ENCODE peak calls at places on chromosomes 3 and 15, in four cellular contexts. One of them, this sample, is unnamed.

GRCh38 chr3:72385172-72385571 is 463.1 kb downstream of the SHQ1 start:
- DNase-seq in IMR-90: no peak
- DNase-seq in CD4-positive, CD25-positive, alpha-beta regulatory T cell: no peak
- DNase-seq in H1: no peak
- DNase-seq in this sample: no peak

GRCh38 chr3:119304201-119304713 is 10.1 kb downstream of the ARHGAP31 start:
- DNase-seq in IMR-90: peak; percentile 73
- DNase-seq in CD4-positive, CD25-positive, alpha-beta regulatory T cell: no peak
- DNase-seq in H1: no peak
- DNase-seq in this sample: peak; percentile 66

GRCh38 chr3:72336821-72337479 is 511.3 kb downstream of the SHQ1 start:
- DNase-seq in IMR-90: peak; percentile 46
- DNase-seq in CD4-positive, CD25-positive, alpha-beta regulatory T cell: no peak
- DNase-seq in H1: peak; percentile 70
- DNase-seq in this sample: no peak

GRCh38 chr3:143600762-143601161 is 247.5 kb downstream of the SLC9A9 start:
- DNase-seq in IMR-90: no peak
- DNase-seq in CD4-positive, CD25-positive, alpha-beta regulatory T cell: no peak
- DNase-seq in H1: no peak
- DNase-seq in this sample: no peak

GRCh38 chr3:102180291-102180931 is 254.4 kb upstream of the ZPLD1 start:
- DNase-seq in IMR-90: peak; percentile 95
- DNase-seq in CD4-positive, CD25-positive, alpha-beta regulatory T cell: no peak
- DNase-seq in H1: no peak
- DNase-seq in this sample: no peak

GRCh38 chr15:79837846-79838245 is 59.0 kb downstream of the MTHFS start:
- DNase-seq in IMR-90: no peak
- DNase-seq in CD4-positive, CD25-positive, alpha-beta regulatory T cell: no peak
- DNase-seq in H1: no peak
- DNase-seq in this sample: no peak

GRCh38 chr15:62931650-62932049 is 110.9 kb upstream of the TPM1 start:
- DNase-seq in IMR-90: no peak
- DNase-seq in CD4-positive, CD25-positive, alpha-beta regulatory T cell: no peak
- DNase-seq in H1: no peak
- DNase-seq in this sample: no peak

GRCh38 chr15:37793851-37794250 is 140.6 kb upstream of the TMCO5A start:
- DNase-seq in IMR-90: no peak
- DNase-seq in CD4-positive, CD25-positive, alpha-beta regulatory T cell: no peak
- DNase-seq in H1: no peak
- DNase-seq in this sample: no peak

GRCh38 chr3:31240013-31240412 is 292.7 kb upstream of the STT3B start:
- DNase-seq in IMR-90: no peak
- DNase-seq in CD4-positive, CD25-positive, alpha-beta regulatory T cell: no peak
- DNase-seq in H1: no peak
- DNase-seq in this sample: no peak

GRCh38 chr3:140898340-140899180 is 43.1 kb upstream of the SLC25A36 start:
- DNase-seq in IMR-90: peak; percentile 87
- DNase-seq in CD4-positive, CD25-positive, alpha-beta regulatory T cell: no peak
- DNase-seq in H1: no peak
- DNase-seq in this sample: peak; percentile 77

GRCh38 chr3:146817705-146818104 is 212.6 kb upstream of the PLSCR5 start:
- DNase-seq in IMR-90: peak; percentile 16
- DNase-seq in CD4-positive, CD25-positive, alpha-beta regulatory T cell: no peak
- DNase-seq in H1: no peak
- DNase-seq in this sample: no peak

GRCh38 chr3:66144792-66145733 is 75.7 kb upstream of the SLC25A26 start:
- DNase-seq in IMR-90: peak; percentile 61
- DNase-seq in CD4-positive, CD25-positive, alpha-beta regulatory T cell: no peak
- DNase-seq in H1: no peak
- DNase-seq in this sample: no peak

GRCh38 chr3:32510075-32510724 is 7.5 kb upstream of the CMTM6 start:
- DNase-seq in IMR-90: peak; percentile 71
- DNase-seq in CD4-positive, CD25-positive, alpha-beta regulatory T cell: peak; percentile 47
- DNase-seq in H1: peak; percentile 75
- DNase-seq in this sample: no peak

This sample was measured in osteoblast.